ENCODE peak calls at places on chromosome 12, in ten cellular contexts. Y, V, L, Q, E, K, N, B, F and P are unnamed samples.

GRCh38 chr12:111446044-111446581 is 40.4 kb downstream of the SH2B3 start:
- DNase-seq in V (peak), Q (peak), K (no peak), L (no peak), B (no peak), F (peak), Y (no peak), E (no peak), N (no peak), P (peak)

GRCh38 chr12:114869091-114869834 is 185.3 kb upstream of the TBX3 start:
- DNase-seq in Y (no peak), L (no peak), V (no peak), E (no peak), F (no peak), B (no peak), N (no peak), K (no peak), Q (no peak), P (no peak)

GRCh38 chr12:12439636-12440035 is 82.8 kb downstream of the BORCS5 start:
- DNase-seq in V (peak), B (peak), Y (no peak), L (no peak), K (peak), N (no peak), E (no peak), Q (no peak), F (no peak), P (no peak)

GRCh38 chr12:50598321-50598862 is 93.6 kb downstream of the DIP2B start:
- DNase-seq in F (no peak), E (no peak), B (no peak), N (no peak), K (no peak), L (peak), Q (no peak), V (no peak), Y (no peak), P (no peak)

GRCh38 chr12:810635-811415 is 58.4 kb downstream of the WNK1 start:
- DNase-seq in L (no peak), F (no peak), B (no peak), Q (no peak), Y (no peak), V (no peak), K (no peak), N (no peak), E (no peak), P (no peak)

GRCh38 chr12:112992541-112993398 is 14.5 kb downstream of the OAS2 start:
- DNase-seq in Q (peak), V (peak), Y (peak), E (no peak), L (peak), K (peak), F (peak), B (peak), N (no peak), P (no peak)

GRCh38 chr12:14614704-14615121 is 47.0 kb upstream of the PLBD1 start:
- DNase-seq in L (no peak), B (no peak), Q (no peak), E (no peak), V (no peak), K (no peak), Y (no peak), N (no peak), F (no peak), P (no peak)

GRCh38 chr12:42706331-42706730 is 116.8 kb upstream of the PRICKLE1 start:
- DNase-seq in F (no peak), L (no peak), Y (no peak), Q (no peak), N (no peak), V (no peak), B (no peak), K (no peak), E (no peak), P (no peak)

GRCh38 chr12:43921666-43922337 is 85.9 kb downstream of the TMEM117 start:
- DNase-seq in B (no peak), L (no peak), E (no peak), V (no peak), F (no peak), N (no peak), Q (no peak), Y (no peak), K (no peak), P (no peak)

GRCh38 chr12:114134922-114135321 is 168.8 kb upstream of the RBM19 start:
- DNase-seq in E (no peak), Y (no peak), F (no peak), B (no peak), K (no peak), Q (no peak), N (no peak), L (no peak), V (no peak), P (no peak)

GRCh38 chr12:116595186-116595585 is 36.0 kb downstream of the MAP1LC3B2 start:
- DNase-seq in N (no peak), L (peak), V (no peak), K (no peak), Q (no peak), B (no peak), F (no peak), E (no peak), Y (no peak), P (no peak)

GRCh38 chr12:989751-990278 is 1.2 kb upstream of the ERC1 start:
- DNase-seq in N (no peak), F (no peak), V (no peak), K (peak), Q (peak), B (peak), Y (peak), L (peak), E (no peak), P (no peak)

GRCh38 chr12:2332266-2332665 is 279.5 kb downstream of the CACNA1C start:
- DNase-seq in B (no peak), E (no peak), V (no peak), Y (no peak), K (no peak), L (no peak), N (no peak), F (no peak), Q (no peak), P (no peak)

GRCh38 chr12:11765817-11766794 is 116.6 kb downstream of the ETV6 start:
- DNase-seq in Y (no peak), K (no peak), F (no peak), V (no peak), L (no peak), B (no peak), N (no peak), Q (peak), E (peak), P (no peak)

GRCh38 chr12:116539905-116540482 is 19.2 kb upstream of the MAP1LC3B2 start:
- DNase-seq in Q (no peak), L (peak), F (peak), Y (no peak), B (no peak), V (no peak), N (no peak), K (no peak), E (no peak), P (peak)

GRCh38 chr12:42325326-42325775 is 543 bp downstream of the ZCRB1 start:
- DNase-seq in F (no peak), E (no peak), N (no peak), Q (no peak), B (no peak), L (no peak), K (no peak), Y (no peak), V (no peak), P (no peak)

GRCh38 chr12:129911437-129912049 is 7.7 kb upstream of the TMEM132D start:
- DNase-seq in Y (peak), E (peak), F (peak), V (peak), L (no peak), N (no peak), K (peak), Q (no peak), B (peak), P (no peak)

GRCh38 chr12:175250-175649 is 38.7 kb downstream of the SLC6A12 start:
- DNase-seq in K (no peak), L (no peak), B (no peak), E (no peak), Y (no peak), Q (no peak), F (no peak), N (no peak), V (no peak), P (no peak)

GRCh38 chr12:112711026-112711425 is 80.5 kb upstream of the RPH3A start:
- DNase-seq in K (no peak), B (no peak), L (no peak), F (no peak), V (no peak), E (no peak), Y (no peak), Q (no peak), N (no peak), P (no peak)

GRCh38 chr12:1666215-1666614 is 24.7 kb upstream of the ADIPOR2 start:
- DNase-seq in Y (no peak), L (no peak), B (peak), K (no peak), N (no peak), F (no peak), E (no peak), V (no peak), Q (no peak), P (no peak)

GRCh38 chr12:39675263-39675662 is 55.7 kb upstream of the ABCD2 start:
- DNase-seq in Y (no peak), B (no peak), V (no peak), E (no peak), K (no peak), Q (no peak), F (no peak), L (no peak), N (no peak), P (no peak)

GRCh38 chr12:117119592-117120198 is 20.5 kb upstream of the TESC start:
- DNase-seq in E (no peak), V (no peak), N (no peak), F (no peak), L (no peak), Q (no peak), K (peak), Y (peak), B (peak), P (no peak)

GRCh38 chr12:64611430-64612286 is 1.4 kb downstream of the RASSF3 start:
- DNase-seq in V (peak), F (peak), Q (peak), N (no peak), E (peak), Y (no peak), B (no peak), L (peak), K (no peak), P (peak)

GRCh38 chr12:97142737-97143450 is 235.8 kb downstream of the NEDD1 start:
- DNase-seq in N (no peak), E (no peak), F (no peak), K (no peak), V (no peak), B (no peak), Q (no peak), Y (no peak), L (no peak), P (no peak)

GRCh38 chr12:24135158-24135850 is 185.8 kb upstream of the SOX5 start:
- DNase-seq in B (no peak), N (no peak), E (no peak), K (no peak), Y (no peak), Q (no peak), F (no peak), V (no peak), L (no peak), P (no peak)

GRCh38 chr12:26789731-26790644 is 43.0 kb downstream of the ITPR2 start:
- DNase-seq in Q (no peak), K (no peak), E (no peak), Y (no peak), B (no peak), F (no peak), V (no peak), L (no peak), N (no peak), P (no peak)

GRCh38 chr12:133010657-133011297 is 24.6 kb downstream of the ZNF26 start:
- DNase-seq in F (no peak), E (no peak), K (no peak), L (no peak), N (no peak), B (no peak), Y (no peak), Q (no peak), V (no peak), P (no peak)

GRCh38 chr12:104055686-104056388 is 5.8 kb upstream of the GLT8D2 start:
- DNase-seq in L (no peak), N (no peak), F (peak), B (no peak), Q (no peak), Y (no peak), V (peak), K (no peak), E (no peak), P (no peak)

GRCh38 chr12:30926243-30927209 is at the start of gene TSPAN11:
- DNase-seq in E (peak), K (no peak), F (no peak), Q (peak), V (no peak), L (peak), B (no peak), N (no peak), Y (no peak), P (no peak)

GRCh38 chr12:8145754-8146415 is 10.9 kb upstream of the ZNF705A start:
- DNase-seq in V (no peak), N (no peak), Y (no peak), B (no peak), K (no peak), L (no peak), F (no peak), E (peak), Q (no peak), P (peak)

GRCh38 chr12:52059582-52060497 is 8.6 kb downstream of the NR4A1 start:
- DNase-seq in K (no peak), V (no peak), Y (no peak), F (no peak), Q (peak), E (no peak), B (no peak), N (no peak), L (no peak), P (no peak)

GRCh38 chr12:88035907-88036289 is 6.7 kb upstream of the C12orf50 start:
- DNase-seq in Q (no peak), N (no peak), L (no peak), B (no peak), Y (no peak), K (no peak), V (no peak), F (no peak), E (no peak), P (peak)

GRCh38 chr12:112833272-112833671 is 41.7 kb downstream of the RPH3A start:
- DNase-seq in B (peak), V (no peak), Y (no peak), N (no peak), F (no peak), K (peak), L (no peak), Q (no peak), E (no peak), P (no peak)

GRCh38 chr12:117472983-117473382 is 111.6 kb upstream of the NOS1 start:
- DNase-seq in K (peak), F (no peak), N (no peak), Q (no peak), V (no peak), Y (peak), L (no peak), B (peak), E (peak), P (no peak)

GRCh38 chr12:130419116-130419515 is 81.4 kb downstream of the PIWIL1 start:
- DNase-seq in N (no peak), Q (no peak), L (no peak), F (no peak), V (peak), B (no peak), Y (no peak), E (no peak), K (no peak), P (peak)

DNA sequence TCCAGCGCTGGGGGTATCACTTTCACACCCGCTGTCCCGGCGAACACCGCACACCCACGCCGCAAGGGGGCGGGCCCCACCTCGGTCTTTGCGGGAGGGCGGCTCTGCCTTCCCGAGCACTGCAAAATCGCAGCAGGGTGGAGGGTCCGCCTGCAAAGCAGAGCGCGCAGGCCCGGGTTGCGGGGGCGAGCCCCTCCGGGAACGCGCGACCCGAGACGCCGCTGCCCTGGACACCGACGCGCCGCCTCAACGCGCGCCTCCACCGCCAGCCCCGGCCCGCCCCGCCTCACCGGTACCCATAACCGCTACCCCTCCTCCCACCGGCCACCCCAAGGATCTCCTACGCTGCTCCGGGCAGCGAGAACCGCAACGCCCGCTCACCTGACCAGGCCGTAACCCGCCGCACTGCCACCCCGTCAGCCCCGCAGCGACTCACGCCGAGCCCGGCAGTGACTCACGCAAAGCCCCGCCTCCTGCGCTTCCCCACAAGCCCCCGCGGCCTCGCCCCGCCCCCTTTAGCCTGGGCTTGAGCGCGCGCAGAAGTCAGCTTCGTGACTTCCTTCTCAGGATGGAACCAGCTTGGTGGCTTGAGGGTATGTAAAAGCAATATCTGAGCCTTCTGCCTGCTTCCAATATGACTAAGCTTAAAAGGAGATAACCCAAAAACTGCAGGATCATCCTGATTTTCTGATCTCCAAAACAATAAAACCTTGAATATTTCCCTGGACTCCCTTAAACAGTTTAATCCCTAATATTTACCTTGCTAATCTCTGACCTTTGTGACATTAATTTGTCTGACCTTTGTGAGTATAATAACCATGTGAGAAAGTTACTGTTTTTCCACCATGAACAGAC is at the start of gene RPAP3:
- DNase-seq in Y (peak), Q (peak), F (peak), K (peak), B (peak), V (peak), E (peak), N (peak), L (peak), P (peak)
- TF ChIP-seq POLR2A in Y (peak), Q (peak), F (no peak), K (peak), B (peak), V (peak), E (peak), N (peak), L (peak), P (peak)

GRCh38 chr12:90978117-90978770 is 23.3 kb upstream of the CCER1 start:
- DNase-seq in E (no peak), Q (no peak), V (no peak), B (peak), F (no peak), L (no peak), K (peak), Y (no peak), N (no peak), P (no peak)
- TF ChIP-seq CTCF in E (peak), Q (peak), V (peak), B (peak), F (peak), L (peak), K (peak), Y (peak), N (no peak), P (peak)

DNA sequence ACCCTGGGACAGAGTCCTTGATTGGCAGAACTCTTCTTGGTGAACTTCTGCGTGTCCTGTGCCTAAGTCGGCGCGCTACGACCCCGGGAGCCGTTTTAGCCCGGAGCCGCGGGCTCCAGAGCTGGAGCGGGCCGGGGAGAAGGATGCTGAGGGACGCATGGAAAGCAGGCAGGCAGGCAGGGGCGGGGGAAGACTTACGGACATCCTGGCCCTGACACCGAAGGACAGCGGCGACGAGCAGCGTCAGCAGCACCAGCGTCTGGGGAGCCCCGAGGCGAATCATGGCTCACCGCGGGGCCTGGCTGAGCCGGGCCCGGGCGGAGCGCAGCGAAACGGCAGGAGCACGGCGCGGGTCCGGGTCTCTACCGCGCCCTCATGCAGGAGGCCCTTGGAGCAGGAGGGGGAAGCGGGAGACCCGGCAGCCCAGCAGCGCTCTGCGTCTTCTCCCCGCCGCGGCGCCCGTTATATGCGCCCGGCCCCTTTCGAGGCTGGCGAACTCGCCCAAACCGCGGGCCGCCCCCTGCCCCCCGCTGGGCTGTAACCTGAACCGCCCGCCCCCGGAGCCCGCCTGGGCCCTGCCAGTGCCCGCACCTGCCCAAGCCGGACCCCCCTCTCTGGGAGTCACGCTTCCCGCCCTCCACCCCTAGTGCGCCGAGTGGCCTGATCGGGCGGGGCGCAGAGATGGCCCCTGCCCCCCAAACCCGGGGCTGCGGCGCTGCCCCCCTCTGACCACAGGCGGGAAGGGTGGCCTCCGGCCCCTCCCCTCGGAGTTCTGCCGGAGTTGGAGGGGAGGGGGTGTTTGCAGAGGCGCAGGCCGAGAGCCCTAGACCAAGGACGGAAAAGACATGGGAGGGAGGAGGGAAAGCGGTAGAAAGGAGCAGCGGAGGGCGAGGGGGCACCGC is at the start of gene COL2A1:
- DNase-seq in B (no peak), N (no peak), V (no peak), Q (no peak), K (peak), Y (no peak), L (no peak), E (peak), F (no peak), P (peak)
- H3K4me3 ChIP-seq in B (peak), N (peak), V (no peak), Q (peak), K (peak), Y (no peak), L (peak), E (peak), F (peak), P (no peak)

GRCh38 chr12:92402415-92402814 is 256.8 kb upstream of the BTG1 start:
- DNase-seq in L (no peak), Y (no peak), F (no peak), Q (no peak), K (no peak), N (no peak), V (no peak), B (no peak), E (no peak), P (no peak)

GRCh38 chr12:92403210-92404175 is 257.8 kb upstream of the BTG1 start:
- DNase-seq in B (no peak), Y (peak), L (no peak), K (no peak), V (no peak), Q (no peak), F (no peak), N (no peak), E (no peak), P (no peak)

GRCh38 chr12:92404259-92404894 is 258.7 kb upstream of the BTG1 start:
- DNase-seq in E (no peak), Y (peak), L (no peak), V (no peak), N (no peak), K (no peak), F (no peak), B (no peak), Q (no peak), P (no peak)

GRCh38 chr12:92408072-92408900 is 262.6 kb upstream of the BTG1 start:
- DNase-seq in B (peak), V (peak), E (no peak), N (no peak), F (peak), Y (peak), K (peak), Q (no peak), L (peak), P (no peak)

DNA sequence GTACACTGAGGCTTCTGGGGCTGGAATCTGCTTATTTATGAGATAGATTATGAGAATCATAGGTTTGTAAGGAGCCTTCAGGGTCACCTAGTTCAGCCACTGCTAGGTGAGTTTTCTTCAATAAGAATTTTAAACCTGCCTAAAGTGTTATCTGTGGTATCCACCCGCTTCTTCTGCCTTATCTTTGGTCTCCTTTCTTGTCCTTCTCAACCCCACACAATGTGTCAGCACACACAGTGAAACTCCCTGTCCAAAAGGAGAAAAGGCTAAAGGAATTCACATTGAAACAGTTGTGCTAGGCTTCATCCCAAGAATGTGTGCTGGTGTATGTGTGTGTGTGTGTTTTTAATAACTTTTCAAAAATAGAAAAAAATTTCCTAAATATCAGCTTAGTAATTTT is 259.3 kb upstream of the BTG1 start:
- DNase-seq in Y (peak), Q (no peak), L (no peak), V (no peak), N (no peak), K (no peak), B (no peak), E (no peak), F (no peak), P (no peak)
- TF ChIP-seq POLR2A in Y (no peak), Q (no peak), L (no peak), V (no peak), N (no peak), K (no peak), B (no peak), E (no peak), F (no peak), P (no peak)